ENCODE peak calls at places on chromosomes 3 and 15, in six cellular contexts. One of them, this sample, is unnamed.

GRCh38 chr15:79938143-79938542 is 32.9 kb downstream of the BCL2A1 start:
- DNase-seq in trophoblast cell: no peak
- DNase-seq in H9: no peak
- DNase-seq in neuronal stem cell: no peak
- DNase-seq in H1: no peak
- DNase-seq in mesenchymal stem cell: no peak
- DNase-seq in this sample: no peak

GRCh38 chr3:116148881-116149530 is 296.3 kb downstream of the LSAMP start:
- DNase-seq in trophoblast cell: no peak
- DNase-seq in H9: no peak
- DNase-seq in neuronal stem cell: no peak
- DNase-seq in H1: no peak
- DNase-seq in mesenchymal stem cell: peak; percentile 44
- DNase-seq in this sample: peak; percentile 63

GRCh38 chr3:35640186-35640584 is 860 bp downstream of the ARPP21 start:
- DNase-seq in trophoblast cell: no peak
- DNase-seq in H9: no peak
- DNase-seq in neuronal stem cell: no peak
- DNase-seq in H1: no peak
- DNase-seq in mesenchymal stem cell: no peak
- DNase-seq in this sample: no peak

GRCh38 chr3:9339750-9340449 is 23.0 kb upstream of the THUMPD3 start:
- DNase-seq in trophoblast cell: no peak
- DNase-seq in H9: no peak
- DNase-seq in neuronal stem cell: no peak
- DNase-seq in H1: no peak
- DNase-seq in mesenchymal stem cell: peak; percentile 68
- DNase-seq in this sample: peak; percentile 66

GRCh38 chr3:50279255-50280016 is 549 bp downstream of the LSMEM2 start:
- DNase-seq in trophoblast cell: no peak
- DNase-seq in H9: no peak
- DNase-seq in neuronal stem cell: no peak
- DNase-seq in H1: no peak
- DNase-seq in mesenchymal stem cell: no peak
- DNase-seq in this sample: no peak

GRCh38 chr15:95448531-95449210 is 881.8 kb upstream of the NR2F2 start:
- DNase-seq in trophoblast cell: no peak
- DNase-seq in H9: no peak
- DNase-seq in neuronal stem cell: no peak
- DNase-seq in H1: no peak
- DNase-seq in mesenchymal stem cell: no peak
- DNase-seq in this sample: peak; percentile 54

GRCh38 chr15:39438260-39438659 is 142.6 kb upstream of the THBS1 start:
- DNase-seq in trophoblast cell: no peak
- DNase-seq in H9: no peak
- DNase-seq in neuronal stem cell: no peak
- DNase-seq in H1: no peak
- DNase-seq in mesenchymal stem cell: no peak
- DNase-seq in this sample: no peak

GRCh38 chr15:66956672-66957540 is 108.5 kb upstream of the SMAD3 start:
- DNase-seq in trophoblast cell: peak; percentile 75
- DNase-seq in H9: no peak
- DNase-seq in neuronal stem cell: no peak
- DNase-seq in H1: no peak
- DNase-seq in mesenchymal stem cell: no peak
- DNase-seq in this sample: no peak

GRCh38 chr3:37751537-37751936 is 110.1 kb upstream of the CTDSPL start:
- DNase-seq in trophoblast cell: no peak
- DNase-seq in H9: no peak
- DNase-seq in neuronal stem cell: no peak
- DNase-seq in H1: no peak
- DNase-seq in mesenchymal stem cell: no peak
- DNase-seq in this sample: no peak

GRCh38 chr15:90955911-90956310 is 1.2 kb downstream of the RCCD1 start:
- DNase-seq in trophoblast cell: no peak
- DNase-seq in H9: no peak
- DNase-seq in neuronal stem cell: no peak
- DNase-seq in H1: no peak
- DNase-seq in mesenchymal stem cell: no peak
- DNase-seq in this sample: no peak
- H2AFZ ChIP-seq in trophoblast cell: no peak overlapping the region
- H2AFZ ChIP-seq in H9: no peak overlapping the region
- H2AFZ ChIP-seq in neuronal stem cell: peak overlapping the region; percentile 71
- H2AFZ ChIP-seq in H1: no peak overlapping the region
- H2AFZ ChIP-seq in mesenchymal stem cell: no peak overlapping the region
- H2AFZ ChIP-seq in this sample: peak overlapping the region; percentile 90

GRCh38 chr3:6254490-6254889 is 606.4 kb upstream of the GRM7 start:
- DNase-seq in trophoblast cell: no peak
- DNase-seq in H9: no peak
- DNase-seq in neuronal stem cell: no peak
- DNase-seq in H1: no peak
- DNase-seq in mesenchymal stem cell: no peak
- DNase-seq in this sample: no peak
- H4K91ac ChIP-seq in trophoblast cell: no peak overlapping the region
- H4K91ac ChIP-seq in H9: no peak overlapping the region
- H4K91ac ChIP-seq in neuronal stem cell: no peak overlapping the region
- H4K91ac ChIP-seq in H1: no peak overlapping the region
- H4K91ac ChIP-seq in mesenchymal stem cell: no peak overlapping the region
- H4K91ac ChIP-seq in this sample: no peak overlapping the region

GRCh38 chr3:126510323-126510910 is 7.2 kb downstream of the UROC1 start:
- DNase-seq in trophoblast cell: no peak
- DNase-seq in H9: no peak
- DNase-seq in neuronal stem cell: no peak
- DNase-seq in H1: no peak
- DNase-seq in mesenchymal stem cell: no peak
- DNase-seq in this sample: no peak

GRCh38 chr3:126511291-126511690 is 6.3 kb downstream of the UROC1 start:
- DNase-seq in trophoblast cell: no peak
- DNase-seq in H9: no peak
- DNase-seq in neuronal stem cell: no peak
- DNase-seq in H1: no peak
- DNase-seq in mesenchymal stem cell: no peak
- DNase-seq in this sample: no peak

GRCh38 chr3:126507886-126508285 is 9.7 kb downstream of the UROC1 start:
- DNase-seq in trophoblast cell: no peak
- DNase-seq in H9: no peak
- DNase-seq in neuronal stem cell: no peak
- DNase-seq in H1: no peak
- DNase-seq in mesenchymal stem cell: no peak
- DNase-seq in this sample: no peak

GRCh38 chr3:126508539-126508938 is 9.0 kb downstream of the UROC1 start:
- DNase-seq in trophoblast cell: no peak
- DNase-seq in H9: no peak
- DNase-seq in neuronal stem cell: no peak
- DNase-seq in H1: no peak
- DNase-seq in mesenchymal stem cell: no peak
- DNase-seq in this sample: no peak

GRCh38 chr3:126509565-126510322 is 7.8 kb downstream of the UROC1 start:
- DNase-seq in trophoblast cell: no peak
- DNase-seq in H9: no peak
- DNase-seq in neuronal stem cell: no peak
- DNase-seq in H1: no peak
- DNase-seq in mesenchymal stem cell: no peak
- DNase-seq in this sample: no peak
- H2AFZ ChIP-seq in trophoblast cell: no peak overlapping the region
- H2AFZ ChIP-seq in H9: no peak overlapping the region
- H2AFZ ChIP-seq in neuronal stem cell: no peak overlapping the region
- H2AFZ ChIP-seq in H1: no peak overlapping the region
- H2AFZ ChIP-seq in mesenchymal stem cell: no peak overlapping the region
- H2AFZ ChIP-seq in this sample: no peak overlapping the region

GRCh38 chr3:25719321-25719720 is 54.6 kb upstream of the TOP2B start:
- DNase-seq in trophoblast cell: no peak
- DNase-seq in H9: no peak
- DNase-seq in neuronal stem cell: no peak
- DNase-seq in H1: no peak
- DNase-seq in mesenchymal stem cell: no peak
- DNase-seq in this sample: no peak
- H4K91ac ChIP-seq in trophoblast cell: no peak overlapping the region
- H4K91ac ChIP-seq in H9: no peak overlapping the region
- H4K91ac ChIP-seq in neuronal stem cell: no peak overlapping the region
- H4K91ac ChIP-seq in H1: no peak overlapping the region
- H4K91ac ChIP-seq in mesenchymal stem cell: no peak overlapping the region
- H4K91ac ChIP-seq in this sample: no peak overlapping the region

DNA sequence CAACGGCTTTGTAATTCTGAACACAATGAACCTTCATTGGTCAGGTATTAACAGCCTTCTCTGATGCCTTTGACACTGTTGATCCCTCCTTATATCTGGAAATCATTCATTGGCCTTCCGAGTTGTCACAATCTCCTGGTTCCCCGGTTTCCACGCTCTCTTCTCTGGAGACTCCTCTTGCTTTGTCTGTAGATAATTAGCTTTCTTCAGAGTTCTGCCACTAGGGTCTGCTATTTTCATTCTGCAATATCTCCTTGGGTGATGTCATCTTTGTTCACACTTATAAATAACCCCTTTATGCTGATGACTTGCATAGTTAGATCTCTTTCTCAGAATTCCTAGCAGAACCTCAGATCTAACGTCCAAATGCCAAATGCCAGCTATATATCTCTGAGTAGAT is 583.8 kb upstream of the ZNF717 start:
- DNase-seq in trophoblast cell: no peak
- DNase-seq in H9: no peak
- DNase-seq in neuronal stem cell: no peak
- DNase-seq in H1: no peak
- DNase-seq in mesenchymal stem cell: peak; percentile 66
- DNase-seq in this sample: peak; percentile 69
- H2AFZ ChIP-seq in trophoblast cell: no peak overlapping the region
- H2AFZ ChIP-seq in H9: no peak overlapping the region
- H2AFZ ChIP-seq in neuronal stem cell: no peak overlapping the region
- H2AFZ ChIP-seq in H1: no peak overlapping the region
- H2AFZ ChIP-seq in mesenchymal stem cell: no peak overlapping the region
- H2AFZ ChIP-seq in this sample: no peak overlapping the region

DNA sequence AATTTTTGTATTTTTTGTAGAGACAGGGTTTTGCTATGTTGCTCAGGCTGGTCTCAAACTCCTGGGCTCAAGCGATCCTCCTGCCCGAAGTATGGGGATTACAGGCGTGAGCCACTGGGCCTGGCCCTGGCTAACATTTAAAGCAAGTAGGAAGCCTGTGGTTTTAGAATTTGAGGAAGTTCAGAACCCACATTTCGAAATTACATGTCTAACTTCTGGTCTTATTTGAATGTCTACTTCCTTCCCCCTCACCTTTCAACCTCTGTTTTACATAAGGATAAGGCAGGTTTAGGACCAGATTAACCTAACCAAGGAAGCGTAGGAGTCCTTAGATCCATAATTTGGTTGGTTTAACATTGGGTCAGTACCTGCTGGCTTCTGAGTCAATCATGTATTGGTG is 120.5 kb upstream of the PROK2 start:
- DNase-seq in trophoblast cell: peak; percentile 6
- DNase-seq in H9: no peak
- DNase-seq in neuronal stem cell: no peak
- DNase-seq in H1: no peak
- DNase-seq in mesenchymal stem cell: no peak
- DNase-seq in this sample: no peak
- H4K91ac ChIP-seq in trophoblast cell: no peak overlapping the region
- H4K91ac ChIP-seq in H9: no peak overlapping the region
- H4K91ac ChIP-seq in neuronal stem cell: no peak overlapping the region
- H4K91ac ChIP-seq in H1: no peak overlapping the region
- H4K91ac ChIP-seq in mesenchymal stem cell: no peak overlapping the region
- H4K91ac ChIP-seq in this sample: no peak overlapping the region

GRCh38 chr3:43104786-43105185 is 1.1 kb downstream of the POMGNT2 start:
- DNase-seq in trophoblast cell: no peak
- DNase-seq in H9: no peak
- DNase-seq in neuronal stem cell: no peak
- DNase-seq in H1: no peak
- DNase-seq in mesenchymal stem cell: no peak
- DNase-seq in this sample: no peak
- H2AFZ ChIP-seq in trophoblast cell: no peak overlapping the region
- H2AFZ ChIP-seq in H9: no peak overlapping the region
- H2AFZ ChIP-seq in neuronal stem cell: peak overlapping the region; percentile 100
- H2AFZ ChIP-seq in H1: no peak overlapping the region
- H2AFZ ChIP-seq in mesenchymal stem cell: no peak overlapping the region
- H2AFZ ChIP-seq in this sample: peak overlapping the region; percentile 82

DNA sequence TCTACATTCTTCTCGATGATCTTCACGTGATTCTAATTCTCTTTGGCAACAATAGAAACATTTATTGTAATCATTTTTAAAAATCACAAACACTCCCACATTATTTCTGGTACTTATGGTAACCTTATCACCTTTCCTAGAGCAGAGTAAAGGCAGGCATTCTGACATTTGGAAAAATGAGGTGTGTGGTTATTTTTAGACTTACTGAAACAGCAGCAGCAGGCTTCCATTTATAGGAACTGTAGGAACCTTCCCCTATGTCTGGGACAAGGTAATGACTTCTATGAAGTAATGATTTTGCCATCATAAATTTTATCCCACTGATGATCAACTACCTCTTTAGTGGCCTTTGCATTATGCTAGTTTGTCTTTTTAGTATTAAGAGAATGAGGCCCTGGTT is 680.1 kb downstream of the AGBL1 start:
- DNase-seq in trophoblast cell: no peak
- DNase-seq in H9: no peak
- DNase-seq in neuronal stem cell: no peak
- DNase-seq in H1: no peak
- DNase-seq in mesenchymal stem cell: no peak
- DNase-seq in this sample: no peak
- H4K91ac ChIP-seq in trophoblast cell: no peak overlapping the region
- H4K91ac ChIP-seq in H9: no peak overlapping the region
- H4K91ac ChIP-seq in neuronal stem cell: no peak overlapping the region
- H4K91ac ChIP-seq in H1: no peak overlapping the region
- H4K91ac ChIP-seq in mesenchymal stem cell: no peak overlapping the region
- H4K91ac ChIP-seq in this sample: no peak overlapping the region

GRCh38 chr15:92733934-92734521 is 78.5 kb upstream of the FAM174B start:
- DNase-seq in trophoblast cell: peak; percentile 36
- DNase-seq in H9: peak; percentile 48
- DNase-seq in neuronal stem cell: no peak
- DNase-seq in H1: no peak
- DNase-seq in mesenchymal stem cell: no peak
- DNase-seq in this sample: peak; percentile 11
- H2AFZ ChIP-seq in trophoblast cell: no peak overlapping the region
- H2AFZ ChIP-seq in H9: no peak overlapping the region
- H2AFZ ChIP-seq in neuronal stem cell: no peak overlapping the region
- H2AFZ ChIP-seq in H1: peak overlapping the region; percentile 44
- H2AFZ ChIP-seq in mesenchymal stem cell: no peak overlapping the region
- H2AFZ ChIP-seq in this sample: peak overlapping the region; percentile 91

This sample was measured in IMR-90.